ENCODE peak calls at places on chromosomes 5 and 9, in seven cellular contexts. M is transverse colon, Q is A549, W is tibial nerve, B is K562, S is HepG2, F is H1. X is an unnamed sample. For H3K9me3, the result is how much of the 10 kb centered on the place peaks cover.

GRCh38 chr5:160565376-160565775 is 143.7 kb downstream of the PTTG1 start:
- DNase-seq in W (no peak), M (no peak), F (no peak), B (no peak), Q (no peak), S (no peak), X (no peak)

GRCh38 chr9:128098936-128099931 is 28.3 kb downstream of the PTGES2 start:
- DNase-seq in M (peak), F (no peak), W (no peak), B (peak), Q (no peak), S (no peak), X (no peak)

GRCh38 chr5:82806513-82806912 is 270.7 kb downstream of the TMEM167A start:
- DNase-seq in B (no peak), S (no peak), M (no peak), W (no peak), Q (no peak), F (no peak), X (no peak)

GRCh38 chr5:96567188-96567587 is 95.0 kb upstream of the CAST start:
- DNase-seq in S (no peak), Q (no peak), F (no peak), B (no peak), M (no peak), W (no peak), X (no peak)

GRCh38 chr5:86461169-86461956 is 156.4 kb upstream of the COX7C start:
- DNase-seq in F (no peak), W (no peak), M (no peak), Q (no peak), S (peak), B (no peak), X (no peak)

GRCh38 chr5:53478411-53479044 is 1.9 kb upstream of the FST start:
- DNase-seq in S (peak), M (peak), Q (peak), W (no peak), B (peak), F (no peak), X (no peak)

GRCh38 chr5:104611419-104611818 is 1048.8 kb upstream of the NUDT12 start:
- DNase-seq in M (no peak), W (no peak), B (no peak), F (no peak), Q (no peak), S (no peak), X (no peak)

GRCh38 chr9:35617548-35617947 is 665 bp downstream of the CD72 start:
- DNase-seq in F (no peak), W (no peak), M (no peak), S (no peak), B (no peak), Q (no peak), X (no peak)

GRCh38 chr5:172910828-172911627 is 48.2 kb upstream of the RPL26L1 start:
- DNase-seq in S (peak), M (peak), B (no peak), W (peak), F (no peak), Q (peak), X (peak)

GRCh38 chr5:11809407-11809806 is 94.8 kb downstream of the CTNND2 start:
- DNase-seq in S (no peak), B (no peak), M (no peak), F (no peak), W (no peak), Q (no peak), X (no peak)

GRCh38 chr5:11815481-11815880 is 88.8 kb downstream of the CTNND2 start:
- DNase-seq in S (no peak), Q (no peak), F (no peak), B (no peak), W (no peak), M (no peak), X (no peak)

GRCh38 chr5:11815916-11816315 is 88.3 kb downstream of the CTNND2 start:
- DNase-seq in S (no peak), W (no peak), M (no peak), F (no peak), Q (no peak), B (no peak), X (no peak)

GRCh38 chr5:11814373-11814772 is 89.9 kb downstream of the CTNND2 start:
- DNase-seq in M (no peak), Q (no peak), S (no peak), W (no peak), F (no peak), B (no peak), X (no peak)
- TF ChIP-seq EP300 in M (no peak), Q (no peak), S (no peak), W (no peak), F (no peak), B (no peak), X (no peak)

GRCh38 chr5:180287404-180287803 is 4.5 kb downstream of the MAPK9 start:
- DNase-seq in B (no peak), S (no peak), Q (no peak), W (no peak), F (no peak), M (no peak), X (no peak)

GRCh38 chr5:180282281-180282680 is 9.6 kb downstream of the MAPK9 start:
- DNase-seq in W (no peak), B (no peak), F (no peak), S (no peak), Q (no peak), M (no peak), X (no peak)

GRCh38 chr5:180284161-180284560 is 7.7 kb downstream of the MAPK9 start:
- DNase-seq in B (no peak), W (no peak), M (no peak), F (no peak), S (no peak), Q (no peak), X (no peak)

GRCh38 chr5:180283026-180283615 is 8.8 kb downstream of the MAPK9 start:
- DNase-seq in F (no peak), Q (no peak), B (no peak), S (no peak), M (no peak), W (no peak), X (no peak)

GRCh38 chr5:180281706-180282105 is 10.2 kb downstream of the MAPK9 start:
- DNase-seq in B (no peak), Q (no peak), S (no peak), W (no peak), M (no peak), F (no peak), X (no peak)
- H3K9me3 ChIP-seq in B (under half), Q (under half), S (under half), W (under half), M (under half), F (under half), X (under half)

GRCh38 chr5:73638344-73639095 is 12.5 kb downstream of the ARHGEF28 start:
- DNase-seq in S (no peak), M (no peak), Q (no peak), B (no peak), W (no peak), F (no peak), X (no peak)
- TF ChIP-seq EP300 in S (no peak), M (no peak), Q (no peak), B (no peak), W (no peak), F (no peak), X (no peak)

DNA sequence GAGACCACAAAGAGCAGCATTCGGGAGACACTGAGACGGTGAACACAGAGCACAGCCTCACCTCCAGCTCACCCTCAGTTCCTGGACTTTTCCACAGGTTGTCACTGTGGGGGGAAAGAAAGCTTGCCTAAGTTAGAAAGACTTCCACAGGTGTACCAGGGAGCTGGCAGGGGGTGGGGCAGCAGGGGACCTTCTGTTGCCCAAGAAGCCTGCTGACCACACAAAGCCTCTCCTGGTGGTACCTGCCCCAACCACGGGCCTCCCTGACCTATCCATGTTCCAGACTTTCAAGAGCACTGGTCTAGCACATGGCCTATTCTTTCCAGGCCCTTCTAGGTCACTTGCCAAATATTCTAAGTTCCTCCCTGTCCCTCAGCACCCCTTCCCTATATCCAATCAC is 550.8 kb downstream of the BNC2 start:
- DNase-seq in W (no peak), F (no peak), Q (no peak), M (no peak), B (no peak), S (no peak), X (no peak)
- H3K9me3 ChIP-seq in W (under half), F (under half), Q (under half), M (under half), B (under half), S (under half), X (under half)

DNA sequence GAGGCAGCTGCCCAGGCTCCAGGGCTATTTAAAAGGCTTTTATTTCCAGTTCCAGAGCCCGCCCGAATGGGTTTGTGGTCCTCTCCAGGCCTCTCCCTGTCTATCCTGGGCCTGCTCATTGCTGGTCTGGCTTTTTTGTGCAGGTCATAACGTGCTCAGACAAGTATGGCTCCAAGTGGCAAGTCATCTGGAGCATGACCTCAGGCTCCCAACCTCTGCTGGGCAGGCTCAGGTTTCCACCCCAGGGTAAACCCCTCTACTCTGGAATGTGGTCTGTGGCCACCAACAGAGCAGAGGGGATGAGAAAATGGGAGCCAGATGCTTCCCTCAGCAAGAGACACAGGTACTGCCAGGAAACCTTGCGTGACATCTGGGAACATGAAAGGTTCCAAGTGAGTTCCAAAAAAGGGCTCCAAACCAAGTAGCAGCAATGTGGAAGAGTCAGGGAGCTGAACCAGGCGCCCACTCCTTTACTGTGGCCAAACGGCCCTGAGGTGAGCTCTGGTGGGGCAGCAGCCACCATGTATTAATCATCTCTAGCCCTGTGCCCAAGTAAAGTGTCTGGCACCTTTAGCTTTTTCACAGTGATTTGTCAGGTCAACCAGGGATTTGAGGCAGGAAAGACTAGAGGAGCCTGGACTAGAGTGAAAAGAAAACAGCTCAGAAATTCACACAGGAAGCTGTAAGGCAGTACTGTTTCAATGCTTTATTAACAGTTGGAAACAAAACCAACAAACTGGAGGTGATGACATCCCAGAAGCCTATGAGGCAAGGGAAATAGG is 25.6 kb downstream of the PCDHGC5 start:
- DNase-seq in B (no peak), M (no peak), W (no peak), S (no peak), F (peak), Q (no peak), X (no peak)
- TF ChIP-seq EP300 in B (no peak), M (no peak), W (no peak), S (no peak), F (no peak), Q (no peak), X (no peak)

GRCh38 chr9:138044485-138045383 is 167.2 kb downstream of the CACNA1B start:
- DNase-seq in W (no peak), B (no peak), S (no peak), M (no peak), Q (no peak), F (no peak), X (no peak)
- H3K9me3 ChIP-seq in W (under half), B (under half), S (under half), M (under half), Q (under half), F (half or more), X (under half)

GRCh38 chr9:133031130-133031422 is 279 bp downstream of the GTF3C5 start:
- DNase-seq in B (no peak), S (no peak), F (no peak), W (no peak), Q (no peak), M (no peak), X (no peak)
- TF ChIP-seq EP300 in B (no peak), S (no peak), F (no peak), W (no peak), Q (no peak), M (no peak), X (no peak)

GRCh38 chr5:150945947-150946346 is 41.2 kb upstream of the ZNF300 start:
- DNase-seq in F (no peak), B (no peak), M (no peak), Q (no peak), W (no peak), S (no peak), X (peak)
- H3K9me3 ChIP-seq in F (half or more), B (under half), M (under half), Q (under half), W (half or more), S (half or more), X (under half)

X was measured in ovary.